ENCODE peak calls at places on chromosome 10, in nine cellular contexts. O, K, C, I, H, X, U, R and T are unnamed samples.

GRCh38 chr10:98659951-98660350 is 213.2 kb upstream of the HPS1 start:
- DNase-seq in X (no peak), I (no peak), U (no peak), K (peak; percentile 37), H (no peak), R (no peak), O (no peak), C (no peak), T (no peak)

GRCh38 chr10:122304054-122304579 is 33.0 kb downstream of the BTBD16 start:
- DNase-seq in O (no peak), I (no peak), R (no peak), K (peak; percentile 8), H (no peak), X (no peak), C (no peak), U (no peak), T (no peak)

GRCh38 chr10:73920084-73920483 is 9.2 kb downstream of the PLAU start:
- DNase-seq in K (peak; percentile 83), U (no peak), O (peak; percentile 75), R (no peak), X (no peak), I (no peak), C (no peak), H (no peak), T (no peak)

GRCh38 chr10:125082881-125083575 is 77.3 kb downstream of the CTBP2 start:
- DNase-seq in C (no peak), R (no peak), K (no peak), X (no peak), I (no peak), O (no peak), H (no peak), U (no peak), T (no peak)

GRCh38 chr10:14822879-14823755 is 14.7 kb downstream of the CDNF start:
- DNase-seq in I (no peak), R (peak; percentile 56), X (peak; percentile 25), H (peak; percentile 23), C (peak; percentile 47), O (peak; percentile 11), K (no peak), U (peak; percentile 44), T (peak; percentile 51)

GRCh38 chr10:17787087-17787942 is 21.8 kb upstream of the MRC1 start:
- DNase-seq in U (no peak), X (peak; percentile 96), K (no peak), H (no peak), R (peak; percentile 97), I (no peak), O (peak; percentile 80), C (no peak), T (peak; percentile 48)

GRCh38 chr10:86711237-86711956 is 43.1 kb downstream of the LDB3 start:
- DNase-seq in K (peak; percentile 81), C (peak; percentile 97), X (peak; percentile 82), I (peak; percentile 73), O (peak; percentile 95), U (peak; percentile 93), H (peak; percentile 78), R (peak; percentile 94), T (peak; percentile 80)

GRCh38 chr10:105146436-105146835 is 505.3 kb downstream of the SORCS3 start:
- DNase-seq in O (no peak), C (no peak), H (no peak), U (no peak), X (no peak), I (no peak), K (no peak), R (no peak), T (no peak)

GRCh38 chr10:14500172-14500765 is 169.5 kb upstream of the FRMD4A start:
- DNase-seq in K (no peak), X (no peak), U (no peak), C (no peak), O (no peak), H (no peak), I (no peak), R (no peak), T (no peak)

GRCh38 chr10:44261710-44262455 is 123.0 kb downstream of the CXCL12 start:
- DNase-seq in R (no peak), X (peak; percentile 26), K (no peak), I (no peak), C (no peak), U (peak; percentile 23), O (no peak), H (no peak), T (peak; percentile 32)

GRCh38 chr10:76555271-76555670 is 1082.3 kb downstream of the KCNMA1 start:
- DNase-seq in R (no peak), K (no peak), H (no peak), U (no peak), O (no peak), C (no peak), I (no peak), X (no peak), T (no peak)

GRCh38 chr10:88260329-88261051 is 322.6 kb downstream of the RNLS start:
- DNase-seq in H (no peak), I (no peak), R (no peak), C (no peak), K (no peak), U (no peak), O (no peak), X (no peak), T (no peak)

GRCh38 chr10:42830237-42830636 is 47.6 kb downstream of the BMS1 start:
- DNase-seq in O (no peak), C (no peak), I (no peak), X (no peak), H (no peak), R (no peak), K (no peak), U (no peak), T (no peak)

GRCh38 chr10:53071505-53072125 is 299.0 kb upstream of the MBL2 start:
- DNase-seq in C (no peak), R (no peak), U (no peak), I (no peak), K (no peak), X (no peak), O (no peak), H (no peak), T (no peak)

GRCh38 chr10:1380075-1380793 is 324.0 kb downstream of the WDR37 start:
- DNase-seq in O (no peak), K (no peak), H (no peak), I (no peak), U (no peak), C (no peak), X (no peak), R (no peak), T (no peak)